ENCODE peak calls at places on chromosome 7, in nine cellular contexts. K is HCT116; C is iPS DF 6.9; S is aorta; U is astrocyte; G is naive thymus-derived CD4-positive, alpha-beta T cell; B is mammary epithelial cell; I is neural progenitor cell; X is neuronal stem cell. N is an unnamed sample. For H3K4me1, H3K36me3 and H3K9me3, the result is how much of the 10 kb centered on the place peaks cover.

GRCh38 chr7:30531286-30531685 is 26.7 kb upstream of the GGCT start:
- DNase-seq in K (no peak), C (no peak), S (no peak), U (no peak), G (no peak), B (peak), I (no peak), X (no peak), N (no peak)

GRCh38 chr7:34339061-34339526 is 318.9 kb upstream of the NPSR1 start:
- DNase-seq in K (peak), C (no peak), S (no peak), U (peak), G (no peak), B (peak), I (no peak), X (no peak), N (no peak)

GRCh38 chr7:129865093-129865931 is 87.4 kb downstream of the UBE2H start:
- DNase-seq in K (no peak), C (no peak), S (no peak), U (no peak), G (no peak), B (no peak), I (no peak), X (no peak), N (no peak)

GRCh38 chr7:44071726-44072363 is 6.5 kb upstream of the PGAM2 start:
- DNase-seq in K (no peak), C (no peak), S (peak), U (no peak), G (no peak), B (no peak), I (no peak), X (no peak), N (peak)

GRCh38 chr7:136710751-136711150 is 157.7 kb upstream of the CHRM2 start:
- DNase-seq in K (no peak), C (no peak), S (no peak), U (no peak), G (no peak), B (no peak), I (no peak), X (no peak), N (no peak)

GRCh38 chr7:8217200-8218068 is 44.5 kb downstream of the ICA1 start:
- DNase-seq in K (peak), C (no peak), S (no peak), U (peak), G (peak), B (peak), I (peak), X (peak), N (no peak)

GRCh38 chr7:154424370-154424769 is 372.2 kb downstream of the DPP6 start:
- DNase-seq in K (no peak), C (no peak), S (no peak), U (no peak), G (no peak), B (no peak), I (no peak), X (no peak), N (no peak)

GRCh38 chr7:117041007-117041406 is 87.7 kb downstream of the ST7 start:
- DNase-seq in K (no peak), C (no peak), S (no peak), U (peak), G (no peak), B (peak), I (no peak), X (no peak), N (no peak)

GRCh38 chr7:47576909-47577255 is 5.0 kb downstream of the TNS3 start:
- DNase-seq in K (no peak), C (no peak), S (no peak), U (no peak), G (no peak), B (no peak), I (no peak), X (no peak), N (no peak)

GRCh38 chr7:47573758-47574472 is 8.0 kb downstream of the TNS3 start:
- DNase-seq in K (no peak), C (no peak), S (no peak), U (peak), G (no peak), B (no peak), I (no peak), X (no peak), N (no peak)

GRCh38 chr7:47574473-47575328 is 7.2 kb downstream of the TNS3 start:
- DNase-seq in K (no peak), C (no peak), S (no peak), U (peak), G (no peak), B (no peak), I (no peak), X (no peak), N (no peak)

GRCh38 chr7:47577351-47577919 is 4.5 kb downstream of the TNS3 start:
- DNase-seq in K (no peak), C (no peak), S (no peak), U (no peak), G (no peak), B (no peak), I (no peak), X (no peak), N (no peak)

DNA sequence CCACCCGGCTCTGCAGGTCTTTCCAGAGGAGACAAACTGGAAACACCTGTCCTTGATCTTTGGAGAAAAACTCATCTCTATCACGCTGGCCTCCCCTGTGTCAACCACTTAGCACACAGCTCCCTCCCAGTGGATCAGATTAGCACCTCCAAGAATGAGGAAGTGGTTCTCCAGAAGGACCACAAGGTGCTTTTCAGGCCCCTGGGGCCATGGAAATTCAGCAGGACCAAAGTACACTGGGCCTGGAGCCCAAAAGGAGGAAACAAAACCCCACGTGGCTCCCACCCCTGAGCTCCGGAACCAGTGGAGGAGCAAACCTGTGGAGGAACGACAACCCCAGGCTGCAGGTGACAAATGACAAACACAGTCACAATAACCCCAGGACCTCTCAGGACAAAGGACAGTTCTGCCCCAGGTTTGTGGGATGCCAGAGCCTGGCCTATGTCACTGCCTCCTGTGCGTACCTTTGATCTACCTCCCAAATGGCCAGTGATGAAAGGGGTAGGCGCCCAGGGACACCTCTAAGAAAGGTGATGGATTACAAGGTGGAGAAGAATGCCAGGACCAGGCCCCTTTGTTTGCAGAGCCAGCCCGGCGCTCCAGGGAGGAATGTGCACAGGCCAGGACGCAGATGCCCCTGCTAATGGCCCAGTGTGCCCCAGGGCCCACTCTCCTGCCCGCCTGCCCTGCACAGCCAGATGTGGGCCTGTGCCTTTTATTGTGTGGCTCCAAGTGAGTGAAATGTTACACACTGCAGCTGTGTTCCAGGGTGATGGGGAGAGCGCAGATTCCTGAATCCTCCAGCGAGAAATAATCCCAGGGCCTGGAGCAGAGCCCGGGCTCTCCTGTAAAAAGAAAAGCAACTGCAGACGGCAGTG is 5.6 kb downstream of the TNS3 start:
- DNase-seq in K (peak), C (no peak), S (no peak), U (peak), G (no peak), B (peak), I (peak), X (no peak), N (no peak)
- H3K4me1 ChIP-seq in K (half or more), C (under half), S (under half), U (half or more), G (under half), B (half or more), I (under half), X (under half), N (half or more)

GRCh38 chr7:98375664-98376063 is 25.2 kb downstream of the BAIAP2L1 start:
- DNase-seq in K (no peak), C (no peak), S (no peak), U (no peak), G (no peak), B (no peak), I (no peak), X (no peak), N (no peak)
- H3K36me3 ChIP-seq in K (under half), C (under half), S (under half), U (under half), G (under half), B (under half), I (under half), X (under half), N (under half)

GRCh38 chr7:1546909-1547776 is 8.9 kb downstream of the TMEM184A start:
- DNase-seq in K (no peak), C (no peak), S (no peak), U (no peak), G (no peak), B (no peak), I (no peak), X (no peak), N (no peak)
- H3K9me3 ChIP-seq in K (under half), C (under half), S (under half), U (under half), G (under half), B (under half), I (under half), X (under half), N (under half)

GRCh38 chr7:97025130-97025499 is 484 bp upstream of the DLX5 start:
- DNase-seq in K (no peak), C (no peak), S (no peak), U (no peak), G (no peak), B (no peak), I (no peak), X (no peak), N (no peak)
- H3K4me1 ChIP-seq in K (under half), C (under half), S (under half), U (under half), G (under half), B (under half), I (under half), X (under half), N (under half)

DNA sequence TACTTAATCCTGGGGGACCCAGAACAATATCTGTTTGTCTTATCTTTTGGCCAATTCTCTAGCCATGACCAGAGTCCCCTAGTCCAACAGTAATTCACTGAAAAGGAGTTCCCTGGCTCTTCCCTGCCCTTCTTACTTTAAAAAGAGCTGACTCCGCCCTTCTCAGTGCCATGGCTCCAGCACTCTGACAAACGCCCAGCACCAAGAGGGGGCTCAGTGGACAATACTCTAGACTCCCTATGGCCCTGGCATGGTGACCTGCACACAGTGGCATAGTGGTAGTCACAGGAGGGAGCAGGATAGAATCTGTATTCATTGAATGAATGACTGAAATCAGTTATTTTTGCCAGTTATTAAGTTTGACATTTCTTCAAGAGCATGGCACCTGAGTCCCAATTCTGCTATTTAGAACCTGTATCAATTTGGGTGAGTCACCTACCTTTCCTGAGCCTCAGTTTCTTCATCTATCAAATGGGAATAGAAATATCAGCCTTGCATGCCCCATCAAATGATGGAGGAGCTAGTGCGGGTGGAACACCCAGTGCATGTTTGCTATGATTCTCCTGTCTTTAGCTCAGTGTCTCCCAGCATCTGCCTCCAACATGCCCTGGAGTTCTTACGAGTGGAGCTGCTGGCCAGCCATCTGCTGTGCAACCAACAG is 69.4 kb downstream of the CLEC2L start:
- DNase-seq in K (no peak), C (no peak), S (no peak), U (no peak), G (no peak), B (no peak), I (no peak), X (no peak), N (no peak)
- H3K36me3 ChIP-seq in K (under half), C (under half), S (under half), U (half or more), G (under half), B (under half), I (under half), X (half or more), N (half or more)

DNA sequence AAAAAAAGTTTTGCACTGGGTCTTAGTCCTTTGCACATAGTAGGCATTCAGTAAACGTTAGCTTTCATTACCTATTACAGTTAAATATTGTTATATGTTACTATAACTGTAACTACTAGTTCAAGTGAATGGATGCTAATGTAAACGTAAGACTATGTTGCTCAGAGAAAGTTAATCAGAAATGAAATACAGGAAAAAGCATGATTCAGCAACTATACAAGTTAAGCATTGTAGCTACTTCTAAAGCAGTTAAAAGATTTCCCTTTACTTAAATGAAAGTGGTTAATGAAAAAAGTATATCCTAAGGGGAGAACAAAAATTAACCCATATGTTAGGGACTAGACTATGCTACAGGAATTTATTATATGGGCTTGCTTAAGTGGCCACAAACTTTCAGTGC is 121.2 kb downstream of the SKAP2 start:
- DNase-seq in K (no peak), C (no peak), S (no peak), U (no peak), G (no peak), B (no peak), I (no peak), X (no peak), N (no peak)
- H3K9me3 ChIP-seq in K (under half), C (under half), S (under half), U (under half), G (under half), B (under half), I (under half), X (under half), N (under half)

N was measured in RWPE2.